ENCODE peak calls at places on chromosomes 11 and 22, in six cellular contexts. U, E, X, L, W and Z are unnamed samples.

GRCh38 chr11:61294717-61295595 is at the start of gene VWCE:
- DNase-seq in E (peak; percentile 89), U (peak; percentile 34), W (peak; percentile 88), X (peak; percentile 60), L (peak; percentile 40), Z (peak; percentile 88)

GRCh38 chr11:46477136-46477535 is 85.6 kb upstream of the CHRM4 start:
- DNase-seq in W (no peak), U (no peak), E (no peak), X (no peak), L (no peak), Z (no peak)

GRCh38 chr11:102534261-102534872 is 3.8 kb upstream of the MMP7 start:
- DNase-seq in U (no peak), X (no peak), L (no peak), W (no peak), E (no peak), Z (no peak)

GRCh38 chr11:57294225-57295131 is 30.3 kb downstream of the TNKS1BP1 start:
- DNase-seq in L (no peak), U (no peak), E (peak; percentile 39), X (no peak), W (no peak), Z (no peak)

GRCh38 chr22:19232620-19233019 is 54.1 kb upstream of the SLC25A1 start:
- DNase-seq in L (no peak), E (no peak), U (no peak), W (no peak), X (no peak), Z (no peak)

GRCh38 chr11:47488111-47488510 is 39.2 kb upstream of the RAPSN start:
- DNase-seq in U (no peak), L (no peak), X (no peak), W (no peak), E (no peak), Z (no peak)

GRCh38 chr11:67448220-67448609 is 4.3 kb downstream of the GPR152 start:
- DNase-seq in X (no peak), U (no peak), W (no peak), E (no peak), L (no peak), Z (no peak)

GRCh38 chr11:3840870-3841425 is at the start of gene RHOG:
- DNase-seq in X (peak; percentile 45), E (no peak), L (peak; percentile 79), U (no peak), W (peak; percentile 96), Z (no peak)

GRCh38 chr11:130514316-130514715 is 65.9 kb downstream of the ADAMTS15 start:
- DNase-seq in U (no peak), L (no peak), X (no peak), W (no peak), E (no peak), Z (no peak)

GRCh38 chr11:25943777-25944661 is 387.9 kb upstream of the ANO3 start:
- DNase-seq in E (peak; percentile 21), L (no peak), U (no peak), W (no peak), X (no peak), Z (no peak)

GRCh38 chr11:110587972-110588371 is 124.3 kb downstream of the ARHGAP20 start:
- DNase-seq in U (no peak), X (no peak), W (no peak), E (no peak), L (no peak), Z (no peak)

GRCh38 chr11:119103793-119104192 is 2.1 kb upstream of the DPAGT1 start:
- DNase-seq in W (no peak), E (no peak), L (no peak), X (no peak), U (peak; percentile 15), Z (no peak)

GRCh38 chr11:35928688-35929087 is 15.2 kb upstream of the LDLRAD3 start:
- DNase-seq in X (no peak), E (no peak), U (no peak), W (no peak), L (no peak), Z (no peak)

GRCh38 chr11:19368726-19369364 is 128.1 kb upstream of the E2F8 start:
- DNase-seq in X (no peak), U (no peak), W (no peak), L (no peak), E (no peak), Z (no peak)

GRCh38 chr11:61090092-61090491 is 12.2 kb upstream of the CD5 start:
- DNase-seq in X (no peak), E (no peak), U (no peak), L (no peak), W (no peak), Z (no peak)